ENCODE peak calls at places on chromosomes 3 and 15, in eight cellular contexts. M is heart left ventricle, J is cardiac fibroblast, O is kidney epithelial cell, C is AG09309, W is MCF 10A, I is astrocyte of the spinal cord, R is spleen. S is an unnamed sample.

GRCh38 chr3:9122732-9123364 is 126.6 kb downstream of the SRGAP3 start:
- DNase-seq in I (no peak), R (no peak), M (no peak), C (no peak), J (no peak), O (no peak), W (no peak), S (no peak)

GRCh38 chr15:48324949-48325348 is 6.3 kb upstream of the DUT start:
- DNase-seq in R (no peak), M (no peak), I (no peak), W (no peak), O (no peak), C (no peak), J (no peak), S (no peak)

GRCh38 chr3:121690777-121691405 is 30.2 kb upstream of the HCLS1 start:
- DNase-seq in O (no peak), W (no peak), J (no peak), I (no peak), R (no peak), C (no peak), M (no peak), S (no peak)

GRCh38 chr3:18418173-18418572 is 7.0 kb downstream of the SATB1 start:
- DNase-seq in O (no peak), W (no peak), C (no peak), M (no peak), R (no peak), I (no peak), J (no peak), S (no peak)

GRCh38 chr15:49155834-49156627 is 632 bp upstream of the COPS2 start:
- DNase-seq in M (no peak), C (no peak), I (peak; percentile 28), W (no peak), O (no peak), J (peak; percentile 35), R (no peak), S (no peak)

GRCh38 chr3:183328823-183329222 is 75.8 kb downstream of the B3GNT5 start:
- DNase-seq in I (peak; percentile 72), R (no peak), C (no peak), O (peak; percentile 38), J (peak; percentile 28), W (peak; percentile 46), M (no peak), S (no peak)

GRCh38 chr3:14143826-14144225 is 19.0 kb downstream of the TMEM43 start:
- DNase-seq in M (no peak), O (peak; percentile 84), C (peak; percentile 87), J (peak; percentile 98), R (no peak), I (peak; percentile 92), W (peak; percentile 94), S (no peak)

GRCh38 chr3:31670722-31671121 is 138.0 kb downstream of the STT3B start:
- DNase-seq in I (no peak), C (no peak), M (no peak), J (no peak), W (no peak), R (no peak), O (no peak), S (no peak)

GRCh38 chr3:40120816-40121215 is 188.7 kb upstream of the EIF1B start:
- DNase-seq in I (peak; percentile 59), M (no peak), R (no peak), J (peak; percentile 59), O (peak; percentile 72), W (peak; percentile 35), C (no peak), S (no peak)

DNA sequence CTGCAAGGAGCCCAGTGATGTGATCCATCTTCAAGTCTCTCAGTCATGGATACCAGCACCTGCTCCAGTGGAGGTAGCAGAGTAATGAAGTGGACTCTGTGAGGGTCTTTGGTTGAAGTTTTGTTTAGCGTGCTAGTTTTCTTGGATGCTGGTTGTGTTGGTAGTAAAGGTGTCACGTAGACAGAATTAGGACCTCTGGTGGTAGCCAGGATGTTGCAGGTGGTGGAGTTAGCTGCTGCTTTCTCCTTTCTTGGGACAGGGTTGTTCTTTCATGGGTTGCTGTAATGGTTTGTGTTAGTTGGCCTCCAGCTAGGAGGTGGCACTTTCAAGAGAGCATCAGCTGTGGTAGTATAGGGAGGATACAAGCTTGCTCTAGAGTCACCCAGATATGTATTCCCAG is 125.2 kb downstream of the ANXA2 start:
- DNase-seq in W (no peak), R (no peak), M (no peak), I (no peak), J (no peak), C (no peak), O (no peak), S (no peak)
- TF ChIP-seq CTCF in W (no peak), R (no peak), M (no peak), I (no peak), J (no peak), C (peak; percentile 0), O (no peak), S (no peak)

GRCh38 chr15:42069025-42069424 is 25.3 kb downstream of the PLA2G4D start:
- DNase-seq in O (no peak), M (no peak), J (no peak), W (no peak), R (no peak), I (no peak), C (no peak), S (no peak)
- TF ChIP-seq CTCF in O (no peak), M (no peak), J (no peak), W (no peak), R (no peak), I (no peak), C (no peak), S (no peak)

GRCh38 chr15:95600884-95601283 is 729.6 kb upstream of the NR2F2 start:
- DNase-seq in I (no peak), J (no peak), C (no peak), O (no peak), R (no peak), M (no peak), W (no peak), S (no peak)

GRCh38 chr15:95601525-95601924 is 729.0 kb upstream of the NR2F2 start:
- DNase-seq in W (no peak), M (no peak), I (no peak), C (no peak), J (no peak), R (no peak), O (no peak), S (no peak)

GRCh38 chr15:95596487-95596886 is 734.0 kb upstream of the NR2F2 start:
- DNase-seq in W (no peak), C (no peak), R (no peak), I (no peak), M (no peak), J (no peak), O (no peak), S (no peak)

GRCh38 chr15:95600367-95600766 is 730.1 kb upstream of the NR2F2 start:
- DNase-seq in R (no peak), W (no peak), M (no peak), I (no peak), J (no peak), O (no peak), C (no peak), S (no peak)

GRCh38 chr15:95598456-95598855 is 732.0 kb upstream of the NR2F2 start:
- DNase-seq in I (no peak), O (no peak), R (no peak), M (no peak), C (no peak), J (no peak), W (no peak), S (no peak)
- TF ChIP-seq CTCF in I (no peak), O (no peak), R (no peak), M (no peak), C (no peak), J (no peak), W (no peak), S (no peak)

DNA sequence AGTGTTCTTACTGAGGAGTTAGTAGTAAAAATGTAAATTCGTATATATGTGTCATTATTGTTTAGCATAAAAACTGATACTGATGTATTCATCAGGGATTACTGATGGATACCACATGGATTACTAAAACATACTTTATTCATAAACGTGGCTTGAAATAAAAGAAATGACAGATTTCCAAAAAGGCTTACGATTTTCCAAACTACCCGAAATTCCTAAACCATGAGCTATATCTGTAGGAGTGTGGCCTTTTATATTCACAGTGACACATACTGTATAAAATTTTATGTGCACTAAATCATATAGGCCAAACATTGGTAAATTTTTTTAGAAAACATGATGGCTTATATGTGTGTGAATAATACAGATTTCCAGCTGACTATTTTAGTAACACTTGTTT is 6.9 kb downstream of the TSC22D2 start:
- DNase-seq in C (no peak), I (no peak), R (no peak), W (no peak), M (no peak), O (no peak), J (no peak), S (no peak)
- TF ChIP-seq CTCF in C (no peak), I (no peak), R (no peak), W (no peak), M (no peak), O (no peak), J (no peak), S (no peak)

GRCh38 chr3:48628277-48629017 is 6.8 kb downstream of the SLC26A6 start:
- DNase-seq in R (no peak), C (no peak), W (no peak), M (peak; percentile 13), J (no peak), I (no peak), O (no peak), S (no peak)
- TF ChIP-seq CTCF in R (no peak), C (no peak), W (no peak), M (no peak), J (no peak), I (no peak), O (no peak), S (no peak)

DNA sequence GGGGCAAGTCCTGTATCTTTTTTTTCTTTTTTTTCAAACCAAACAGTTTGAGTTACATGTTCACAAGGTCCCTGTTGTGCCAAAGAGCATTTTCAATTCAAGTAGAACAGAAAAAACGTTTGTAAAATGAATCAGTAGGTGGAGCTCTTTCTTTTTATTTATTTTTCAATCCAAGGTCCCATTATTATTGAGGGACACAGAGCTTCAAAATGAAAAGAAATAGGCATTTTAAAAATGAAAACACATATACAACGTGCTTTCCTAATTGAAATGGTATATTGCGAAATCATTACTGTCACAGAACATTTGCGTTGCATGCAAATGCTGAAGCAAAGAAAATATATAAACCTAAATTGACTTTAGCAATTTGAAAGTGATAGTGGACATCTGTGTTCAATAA is 711.0 kb downstream of the MECOM start:
- DNase-seq in M (no peak), O (no peak), I (peak; percentile 58), R (no peak), J (peak; percentile 76), C (no peak), W (peak; percentile 36), S (no peak)
- TF ChIP-seq CTCF in M (peak; percentile 30), O (peak; percentile 15), I (peak; percentile 33), R (no peak), J (peak; percentile 11), C (no peak), W (peak; percentile 45), S (peak; percentile 26)